ENCODE peak calls at places on chromosomes 12 and 14, in four cellular contexts. H is GM12878, L is mesendoderm, C is fibroblast of lung. R is an unnamed sample.

GRCh38 chr12:13005649-13006048 is 5.6 kb upstream of the HEBP1 start:
- DNase-seq in H (no peak), L (no peak), C (no peak), R (no peak)

GRCh38 chr12:108803428-108804105 is 53.8 kb downstream of the SSH1 start:
- DNase-seq in H (peak), L (peak), C (peak), R (peak)

GRCh38 chr14:73752297-73752992 is 38.3 kb upstream of the PNMA1 start:
- DNase-seq in H (no peak), L (peak), C (peak), R (peak)

GRCh38 chr12:74334770-74335169 is 202.9 kb upstream of the ATXN7L3B start:
- DNase-seq in H (no peak), L (no peak), C (peak), R (no peak)

GRCh38 chr12:52662093-52663006 is 10.3 kb upstream of the KRT2 start:
- DNase-seq in H (no peak), L (peak), C (no peak), R (no peak)

GRCh38 chr12:50550530-50551223 is 45.9 kb downstream of the DIP2B start:
- DNase-seq in H (no peak), L (no peak), C (peak), R (no peak)

GRCh38 chr12:76199808-76200207 is 115.3 kb upstream of the NAP1L1 start:
- DNase-seq in H (no peak), L (no peak), C (peak), R (peak)

GRCh38 chr12:115956674-115957073 is 320.8 kb downstream of the MED13L start:
- DNase-seq in H (no peak), L (no peak), C (no peak), R (no peak)

GRCh38 chr12:121849660-121850059 is 9.0 kb downstream of the HPD start:
- DNase-seq in H (no peak), L (peak), C (no peak), R (no peak)

GRCh38 chr14:30005114-30005698 is 77.6 kb upstream of the PRKD1 start:
- DNase-seq in H (no peak), L (peak), C (peak), R (peak)

GRCh38 chr12:90021729-90022249 is 313.2 kb upstream of the ATP2B1 start:
- DNase-seq in H (no peak), L (no peak), C (no peak), R (no peak)

GRCh38 chr14:77000340-77001235 is 27.9 kb downstream of the IRF2BPL start:
- DNase-seq in H (no peak), L (no peak), C (peak), R (peak)

GRCh38 chr12:109735051-109735521 is 21.5 kb downstream of the FAM222A start:
- DNase-seq in H (no peak), L (no peak), C (no peak), R (no peak)

GRCh38 chr12:15563683-15564082 is 225.5 kb downstream of the EPS8 start:
- DNase-seq in H (no peak), L (no peak), C (peak), R (peak)

GRCh38 chr14:26088260-26088659 is 509.6 kb downstream of the NOVA1 start:
- DNase-seq in H (no peak), L (peak), C (no peak), R (no peak)

GRCh38 chr12:113932411-113933196 is 33.5 kb downstream of the RBM19 start:
- DNase-seq in H (no peak), L (peak), C (peak), R (peak)

GRCh38 chr14:72513994-72514659 is 379.8 kb downstream of the DPF3 start:
- DNase-seq in H (no peak), L (peak), C (peak), R (peak)

GRCh38 chr12:109098671-109099070 is 1.3 kb downstream of the UNG start:
- DNase-seq in H (no peak), L (peak), C (peak), R (peak)

GRCh38 chr12:81644503-81644902 is 114.6 kb downstream of the PPFIA2 start:
- DNase-seq in H (no peak), L (peak), C (peak), R (peak)

GRCh38 chr14:72921396-72921795 is 4.9 kb upstream of the DCAF4 start:
- DNase-seq in H (no peak), L (no peak), C (peak), R (peak)

GRCh38 chr12:93325855-93326254 is 51.9 kb upstream of the NUDT4 start:
- DNase-seq in H (no peak), L (no peak), C (peak), R (peak)

GRCh38 chr14:75454963-75455546 is 27.2 kb downstream of the JDP2 start:
- DNase-seq in H (no peak), L (peak), C (peak), R (peak)

GRCh38 chr14:61911534-61911933 is 149.3 kb downstream of the SNAPC1 start:
- DNase-seq in H (no peak), L (no peak), C (no peak), R (no peak)

GRCh38 chr12:94795520-94795919 is 145.2 kb upstream of the TMCC3 start:
- DNase-seq in H (no peak), L (peak), C (peak), R (peak)

GRCh38 chr12:52032431-52032796 is 18.8 kb upstream of the NR4A1 start:
- DNase-seq in H (no peak), L (no peak), C (peak), R (peak)

GRCh38 chr12:15613981-15614380 is 175.2 kb downstream of the EPS8 start:
- DNase-seq in H (no peak), L (no peak), C (peak), R (peak)

DNA sequence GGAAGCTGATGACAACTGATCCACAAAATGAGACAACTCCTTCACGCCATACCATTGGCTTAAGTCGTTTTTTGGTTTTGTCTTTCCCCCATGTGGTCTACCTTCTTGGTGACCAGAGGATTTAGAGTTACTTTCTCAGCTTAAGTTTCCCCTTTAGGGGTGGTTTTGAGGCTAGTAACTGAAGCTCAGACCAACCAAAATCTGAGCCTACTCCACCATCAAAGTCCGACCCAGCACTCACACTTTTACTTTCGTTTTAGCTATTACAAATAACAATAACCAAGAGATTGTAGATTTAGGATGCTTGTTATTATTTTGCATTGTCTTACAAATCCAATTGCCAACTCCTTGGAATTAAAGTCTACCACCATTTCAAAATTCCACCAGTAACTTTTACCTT is 130.6 kb upstream of the MDM1 start:
- DNase-seq in H (no peak), L (no peak), C (no peak), R (no peak)
- H3K9ac ChIP-seq in H (no peak), L (no peak), C (no peak), R (no peak)

DNA sequence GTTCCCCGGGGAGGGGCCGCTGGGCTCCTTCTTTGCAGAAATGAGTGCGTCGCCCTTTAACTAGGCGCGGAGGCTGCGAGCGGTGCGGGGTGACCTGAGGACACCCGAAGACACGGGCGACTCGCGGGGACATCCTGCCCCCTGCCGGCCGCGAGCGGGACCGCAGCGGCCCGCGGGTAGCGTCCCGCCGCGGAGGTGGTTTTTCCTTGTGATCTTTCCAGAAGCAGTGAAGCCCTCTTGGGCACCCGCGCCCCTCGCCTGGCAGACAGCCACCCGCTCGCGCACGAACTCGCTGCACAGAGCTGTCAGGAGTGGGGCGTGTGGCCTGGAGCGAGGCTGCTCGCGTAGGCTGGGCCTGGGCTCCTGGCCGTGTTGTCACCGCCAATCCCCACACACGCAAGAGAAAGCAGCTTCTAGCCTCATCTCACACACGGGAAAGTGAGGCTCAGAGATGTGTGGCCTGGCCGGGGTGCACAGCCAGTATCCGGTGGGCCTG is 67.2 kb downstream of the DIO3 start:
- DNase-seq in H (no peak), L (peak), C (peak), R (peak)
- H3K4me2 ChIP-seq in H (no peak), L (no peak), C (peak), R (peak)

GRCh38 chr12:123150804-123151678 is at the start of gene PITPNM2:
- DNase-seq in H (no peak), L (peak), C (peak), R (peak)

GRCh38 chr12:123150273-123150803 is 552 bp downstream of the PITPNM2 start:
- DNase-seq in H (no peak), L (no peak), C (no peak), R (no peak)

GRCh38 chr12:123148223-123148622 is 2.7 kb downstream of the PITPNM2 start:
- DNase-seq in H (no peak), L (no peak), C (no peak), R (no peak)

GRCh38 chr12:123149088-123149827 is 1.6 kb downstream of the PITPNM2 start:
- DNase-seq in H (no peak), L (no peak), C (no peak), R (peak)

GRCh38 chr12:123149828-123150272 is 1.0 kb downstream of the PITPNM2 start:
- DNase-seq in H (no peak), L (no peak), C (no peak), R (no peak)
- H3K9ac ChIP-seq in H (no peak), L (peak), C (peak), R (peak)

GRCh38 chr12:32544893-32545292 is 134.2 kb upstream of the DNM1L start:
- DNase-seq in H (no peak), L (no peak), C (no peak), R (no peak)
- H3K4me2 ChIP-seq in H (no peak), L (no peak), C (no peak), R (no peak)

DNA sequence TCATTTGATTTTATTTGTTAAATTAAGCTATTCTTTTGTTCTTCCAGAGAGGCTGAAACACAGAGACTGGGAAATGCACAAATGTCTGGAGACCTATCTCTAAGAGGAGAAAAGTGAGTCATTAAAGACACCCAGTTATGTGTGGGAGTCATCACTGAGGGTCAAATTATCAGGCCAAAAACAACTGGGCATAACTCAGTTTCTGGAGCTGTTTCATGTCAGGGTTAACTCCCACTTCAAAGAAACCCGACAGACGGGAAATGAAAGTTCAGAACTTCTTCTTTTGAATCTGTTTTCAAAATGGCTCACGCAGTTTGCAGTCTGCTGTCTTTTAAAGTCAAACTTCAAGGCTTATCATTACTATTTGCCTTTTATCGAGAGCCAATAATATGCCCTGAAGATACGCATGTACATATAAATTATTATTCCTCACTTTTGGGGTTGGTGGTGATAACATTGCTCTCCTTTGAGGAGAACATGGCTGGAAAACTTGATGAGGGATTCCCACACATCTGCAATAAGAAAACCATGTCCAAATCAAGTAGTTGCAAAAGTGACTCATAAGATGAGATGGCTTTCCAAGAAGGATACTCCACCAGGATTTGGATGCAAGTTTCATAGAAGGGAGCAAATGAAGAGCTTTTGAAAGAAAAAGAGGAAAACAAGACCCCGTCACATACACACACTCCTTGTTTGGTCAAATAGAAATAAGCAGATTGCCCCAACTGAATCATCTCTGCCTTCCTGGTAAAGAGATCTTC is 341.4 kb downstream of the ADAMTS20 start:
- DNase-seq in H (peak), L (no peak), C (peak), R (peak)
- H3K9ac ChIP-seq in H (no peak), L (no peak), C (no peak), R (peak)